ENCODE peak calls at places on chromosomes 13 and 19, in seven cellular contexts. Z is foreskin fibroblast; J is activated T-cell treated with anti-CD3 and anti-CD28 coated beads, Interleukin-2, amount 50 U/mL, for 4 hours; P is GM12864; G is mucosa of descending colon; T is head of caudate nucleus; O is activated gamma-delta T cell treated with Interleukin-2 at 50 U/mL for 16 hours. V is an unnamed sample.

GRCh38 chr19:7904074-7905020 is 670 bp downstream of the MAP2K7 start:
- DNase-seq in P (no peak), G (peak), J (no peak), T (no peak), O (peak), Z (no peak), V (no peak)

GRCh38 chr13:26721251-26721939 is 39.2 kb downstream of the GPR12 start:
- DNase-seq in O (peak), Z (no peak), T (peak), P (peak), J (no peak), G (peak), V (peak)

GRCh38 chr19:49141352-49141751 is 13.8 kb downstream of the HRC start:
- DNase-seq in J (no peak), T (no peak), P (no peak), G (no peak), Z (no peak), O (no peak), V (no peak)

GRCh38 chr19:41753936-41754529 is 1.3 kb upstream of the CEACAM6 start:
- DNase-seq in O (peak), P (no peak), T (peak), G (no peak), J (peak), Z (peak), V (no peak)

GRCh38 chr19:10764340-10764894 is 46.5 kb downstream of the DNM2 start:
- DNase-seq in T (no peak), P (no peak), Z (no peak), J (no peak), G (peak), O (no peak), V (no peak)

GRCh38 chr19:47157455-47158321 is 27.1 kb downstream of the SAE1 start:
- DNase-seq in T (no peak), J (peak), O (peak), G (no peak), Z (peak), P (no peak), V (no peak)

GRCh38 chr13:64758520-64758919 is 2471.6 kb downstream of the PCDH9 start:
- DNase-seq in T (no peak), Z (peak), P (no peak), J (no peak), G (no peak), O (no peak), V (no peak)

GRCh38 chr19:42042455-42043170 is 27.4 kb downstream of the GRIK5 start:
- DNase-seq in O (no peak), T (no peak), P (no peak), Z (no peak), G (no peak), J (no peak), V (no peak)

GRCh38 chr13:80340643-80341097 is 256 bp downstream of the SPRY2 start:
- DNase-seq in J (no peak), O (no peak), G (no peak), P (no peak), T (peak), Z (no peak), V (peak)

GRCh38 chr19:35911790-35912189 is 3.7 kb upstream of the TYROBP start:
- DNase-seq in P (no peak), T (no peak), O (no peak), J (no peak), G (no peak), Z (no peak), V (no peak)

GRCh38 chr13:34749046-34749445 is 193.0 kb upstream of the NBEA start:
- DNase-seq in J (no peak), T (no peak), Z (no peak), O (no peak), P (no peak), G (no peak), V (no peak)

GRCh38 chr19:30204721-30205120 is 167.5 kb upstream of the ZNF536 start:
- DNase-seq in J (no peak), Z (no peak), O (no peak), T (no peak), G (no peak), P (no peak), V (no peak)

GRCh38 chr19:41175825-41176734 is 16.9 kb upstream of the CYP2S1 start:
- DNase-seq in J (peak), G (peak), T (peak), P (no peak), O (peak), Z (peak), V (peak)

GRCh38 chr13:30847697-30848307 is 58.3 kb upstream of the MEDAG start:
- DNase-seq in P (no peak), O (no peak), Z (peak), J (no peak), T (no peak), G (no peak), V (no peak)

GRCh38 chr13:111874981-111875380 is 192.0 kb upstream of the SOX1 start:
- DNase-seq in T (no peak), Z (no peak), J (no peak), O (no peak), G (no peak), P (no peak), V (no peak)

GRCh38 chr13:99657848-99658265 is 156.6 kb downstream of the TM9SF2 start:
- DNase-seq in G (peak), Z (peak), O (peak), T (peak), J (peak), P (no peak), V (no peak)

GRCh38 chr13:45879666-45880065 is 28.1 kb upstream of the SIAH3 start:
- DNase-seq in J (no peak), P (no peak), G (no peak), T (no peak), O (no peak), Z (no peak), V (no peak)

GRCh38 chr19:12665281-12665573 is 1.3 kb downstream of the MAN2B1 start:
- DNase-seq in Z (no peak), J (peak), G (peak), P (peak), O (peak), T (peak), V (peak)

GRCh38 chr19:16042533-16043085 is 33.7 kb upstream of the TPM4 start:
- DNase-seq in P (no peak), J (no peak), Z (no peak), G (no peak), T (no peak), O (no peak), V (no peak)

GRCh38 chr13:75489502-75490263 is 7.7 kb upstream of the TBC1D4 start:
- DNase-seq in O (no peak), G (no peak), P (peak), T (no peak), Z (no peak), J (no peak), V (no peak)

GRCh38 chr13:44211286-44211685 is 162.3 kb upstream of the SERP2 start:
- DNase-seq in G (no peak), J (no peak), T (peak), P (no peak), O (no peak), Z (no peak), V (no peak)

GRCh38 chr19:6712231-6712630 is 8.2 kb downstream of the C3 start:
- DNase-seq in P (no peak), O (no peak), J (no peak), T (no peak), G (peak), Z (no peak), V (no peak)

GRCh38 chr19:35336166-35336955 is 7.4 kb downstream of the CD22 start:
- DNase-seq in Z (no peak), J (no peak), G (peak), P (no peak), O (no peak), T (no peak), V (no peak)

GRCh38 chr19:39671739-39672363 is 16.1 kb downstream of the LGALS16 start:
- DNase-seq in G (no peak), Z (peak), T (no peak), P (peak), O (peak), J (peak), V (no peak)

GRCh38 chr13:31434613-31435012 is 234.8 kb downstream of the B3GLCT start:
- DNase-seq in J (no peak), O (no peak), Z (no peak), G (no peak), T (no peak), P (no peak), V (no peak)